ENCODE peak calls at places on chromosomes 13 and 19, in five cellular contexts. T is GDM1; H is heart left ventricle; E is effector memory CD4-positive, alpha-beta T cell; G is EL. Y is an unnamed sample.

GRCh38 chr19:4443966-4444764 is 13.4 kb downstream of the UBXN6 start:
- DNase-seq in E (no peak), T (no peak), H (no peak), G (no peak), Y (no peak)

GRCh38 chr13:99812611-99813010 is 159.0 kb downstream of the ZIC5 start:
- DNase-seq in G (peak; percentile 96), T (no peak), E (no peak), H (no peak), Y (no peak)

GRCh38 chr13:50826035-50826434 is 17.5 kb downstream of the DLEU7 start:
- DNase-seq in T (no peak), G (no peak), E (no peak), H (no peak), Y (no peak)

GRCh38 chr13:99064624-99065249 is 86.9 kb upstream of the DOCK9 start:
- DNase-seq in E (no peak), H (no peak), G (no peak), T (no peak), Y (no peak)

GRCh38 chr13:22748866-22749586 is 431.8 kb upstream of the SGCG start:
- DNase-seq in E (no peak), G (no peak), H (no peak), T (no peak), Y (no peak)

GRCh38 chr13:77429320-77430142 is 102.6 kb upstream of the MYCBP2 start:
- DNase-seq in T (no peak), H (no peak), E (no peak), G (no peak), Y (no peak)

GRCh38 chr13:77740931-77741586 is 43.6 kb downstream of the SLAIN1 start:
- DNase-seq in E (no peak), T (no peak), H (no peak), G (no peak), Y (no peak)

GRCh38 chr13:112715715-112716460 is 26.1 kb downstream of the ATP11A start:
- DNase-seq in G (no peak), E (no peak), H (peak; percentile 20), T (no peak), Y (no peak)

GRCh38 chr13:86269511-86269910 is 470.3 kb upstream of the SLITRK6 start:
- DNase-seq in E (no peak), H (no peak), G (no peak), T (no peak), Y (no peak)

GRCh38 chr13:30898721-30899188 is 7.3 kb upstream of the MEDAG start:
- DNase-seq in H (peak; percentile 62), G (peak; percentile 78), E (no peak), T (peak; percentile 18), Y (no peak)

GRCh38 chr13:97849305-97849704 is 104.2 kb upstream of the IPO5 start:
- DNase-seq in H (no peak), E (no peak), G (peak; percentile 25), T (no peak), Y (no peak)

GRCh38 chr19:3275583-3276340 is 51.3 kb downstream of the CELF5 start:
- DNase-seq in E (peak; percentile 88), G (peak; percentile 85), H (peak; percentile 51), T (peak; percentile 88), Y (no peak)

GRCh38 chr13:70842062-70842644 is 733.9 kb upstream of the KLHL1 start:
- DNase-seq in H (no peak), T (no peak), E (no peak), G (no peak), Y (no peak)

GRCh38 chr13:106143392-106143791 is 392.1 kb downstream of the EFNB2 start:
- DNase-seq in G (peak; percentile 45), T (no peak), H (no peak), E (no peak), Y (no peak)

GRCh38 chr19:49387936-49388372 is at the start of gene KASH5:
- DNase-seq in H (peak; percentile 85), E (peak; percentile 82), G (peak; percentile 15), T (no peak), Y (no peak)

GRCh38 chr13:84683448-84683847 is 801.2 kb upstream of the SLITRK1 start:
- DNase-seq in T (no peak), G (no peak), E (no peak), H (no peak), Y (no peak)

GRCh38 chr13:66617786-66618185 is 612.4 kb downstream of the PCDH9 start:
- DNase-seq in H (no peak), E (no peak), G (no peak), T (no peak), Y (no peak)

GRCh38 chr13:105990256-105990958 is 545.1 kb downstream of the EFNB2 start:
- DNase-seq in H (no peak), G (peak; percentile 61), E (no peak), T (no peak), Y (no peak)

GRCh38 chr19:19458110-19458816 is 52.8 kb downstream of the GATAD2A start:
- DNase-seq in E (no peak), T (no peak), G (no peak), H (no peak), Y (no peak)

GRCh38 chr19:39261704-39262103 is 6.5 kb upstream of the IFNL2 start:
- DNase-seq in E (no peak), H (no peak), T (no peak), G (no peak), Y (no peak)

GRCh38 chr19:18119243-18120105 is 21.9 kb downstream of the MAST3 start:
- DNase-seq in T (no peak), E (peak; percentile 39), G (no peak), H (no peak), Y (no peak)

GRCh38 chr13:108700421-108701170 is 71.2 kb downstream of the MYO16 start:
- DNase-seq in E (no peak), H (no peak), G (peak; percentile 4), T (no peak), Y (no peak)

GRCh38 chr13:98722958-98723357 is 29.5 kb downstream of the SLC15A1 start:
- DNase-seq in T (no peak), E (no peak), G (no peak), H (no peak), Y (no peak)

GRCh38 chr13:22461854-22462565 is 718.8 kb upstream of the SGCG start:
- DNase-seq in H (no peak), T (no peak), G (no peak), E (no peak), Y (no peak)

GRCh38 chr19:23286477-23286876 is 36.3 kb upstream of the ZNF724 start:
- DNase-seq in T (no peak), H (no peak), G (no peak), E (no peak), Y (no peak)

GRCh38 chr13:41622545-41623429 is 165.4 kb downstream of the RGCC start:
- DNase-seq in H (no peak), T (no peak), E (no peak), G (peak; percentile 44), Y (no peak)

Y was measured in cerebellar nuclear complex.